ENCODE peak calls at places on chromosomes 3 and 15, in nine cellular contexts. One of them, this sample, is unnamed.

GRCh38 chr3:98855811-98856400 is 45.6 kb downstream of the DCBLD2 start:
- DNase-seq in mesenchymal stem cell: peak
- DNase-seq in NCI-H1092: no peak
- DNase-seq in GM04504: peak
- DNase-seq in effector CD4-positive, alpha-beta T cell: no peak
- DNase-seq in activated T-helper 1 cell treated with anti-CD3 and anti-CD28 coated beads, Interleukin-2, amount 50 U/mL, for 16 hours: no peak
- DNase-seq in HT1080: peak
- DNase-seq in effector memory CD8-positive, alpha-beta T cell: no peak
- DNase-seq in Calu3: no peak
- DNase-seq in this sample: no peak

GRCh38 chr15:79265987-79266579 is 16.4 kb upstream of the ANKRD34C start:
- DNase-seq in NCI-H1092: no peak
- DNase-seq in activated T-helper 1 cell treated with anti-CD3 and anti-CD28 coated beads, Interleukin-2, amount 50 U/mL, for 16 hours: no peak
- DNase-seq in effector memory CD8-positive, alpha-beta T cell: no peak
- DNase-seq in Calu3: no peak
- DNase-seq in mesenchymal stem cell: no peak
- DNase-seq in GM04504: no peak
- DNase-seq in HT1080: no peak
- DNase-seq in effector CD4-positive, alpha-beta T cell: no peak
- DNase-seq in this sample: no peak

GRCh38 chr3:134600685-134601502 is 49.9 kb downstream of the KY start:
- DNase-seq in HT1080: peak
- DNase-seq in effector memory CD8-positive, alpha-beta T cell: peak
- DNase-seq in effector CD4-positive, alpha-beta T cell: no peak
- DNase-seq in NCI-H1092: peak
- DNase-seq in activated T-helper 1 cell treated with anti-CD3 and anti-CD28 coated beads, Interleukin-2, amount 50 U/mL, for 16 hours: no peak
- DNase-seq in Calu3: peak
- DNase-seq in GM04504: peak
- DNase-seq in mesenchymal stem cell: peak
- DNase-seq in this sample: peak

GRCh38 chr15:22227411-22227810 is 147.1 kb downstream of the OR4M2 start:
- DNase-seq in NCI-H1092: no peak
- DNase-seq in effector memory CD8-positive, alpha-beta T cell: no peak
- DNase-seq in effector CD4-positive, alpha-beta T cell: no peak
- DNase-seq in HT1080: no peak
- DNase-seq in GM04504: no peak
- DNase-seq in activated T-helper 1 cell treated with anti-CD3 and anti-CD28 coated beads, Interleukin-2, amount 50 U/mL, for 16 hours: no peak
- DNase-seq in mesenchymal stem cell: no peak
- DNase-seq in Calu3: no peak
- DNase-seq in this sample: no peak

GRCh38 chr3:148847351-148847750 is 17.7 kb upstream of the CPA3 start:
- DNase-seq in HT1080: peak
- DNase-seq in mesenchymal stem cell: no peak
- DNase-seq in NCI-H1092: no peak
- DNase-seq in Calu3: no peak
- DNase-seq in effector memory CD8-positive, alpha-beta T cell: no peak
- DNase-seq in GM04504: peak
- DNase-seq in effector CD4-positive, alpha-beta T cell: no peak
- DNase-seq in activated T-helper 1 cell treated with anti-CD3 and anti-CD28 coated beads, Interleukin-2, amount 50 U/mL, for 16 hours: no peak
- DNase-seq in this sample: no peak

GRCh38 chr3:72290859-72291641 is 506.1 kb upstream of the PROK2 start:
- DNase-seq in HT1080: no peak
- DNase-seq in effector memory CD8-positive, alpha-beta T cell: no peak
- DNase-seq in effector CD4-positive, alpha-beta T cell: no peak
- DNase-seq in GM04504: no peak
- DNase-seq in activated T-helper 1 cell treated with anti-CD3 and anti-CD28 coated beads, Interleukin-2, amount 50 U/mL, for 16 hours: no peak
- DNase-seq in mesenchymal stem cell: no peak
- DNase-seq in Calu3: no peak
- DNase-seq in NCI-H1092: peak
- DNase-seq in this sample: no peak

GRCh38 chr3:69511361-69511760 is 125.5 kb upstream of the FRMD4B start:
- DNase-seq in NCI-H1092: no peak
- DNase-seq in effector memory CD8-positive, alpha-beta T cell: no peak
- DNase-seq in effector CD4-positive, alpha-beta T cell: no peak
- DNase-seq in HT1080: no peak
- DNase-seq in mesenchymal stem cell: no peak
- DNase-seq in activated T-helper 1 cell treated with anti-CD3 and anti-CD28 coated beads, Interleukin-2, amount 50 U/mL, for 16 hours: no peak
- DNase-seq in GM04504: no peak
- DNase-seq in Calu3: no peak
- DNase-seq in this sample: no peak

GRCh38 chr3:191296041-191296541 is 33.1 kb upstream of the CCDC50 start:
- DNase-seq in NCI-H1092: no peak
- DNase-seq in GM04504: no peak
- DNase-seq in mesenchymal stem cell: no peak
- DNase-seq in effector memory CD8-positive, alpha-beta T cell: no peak
- DNase-seq in activated T-helper 1 cell treated with anti-CD3 and anti-CD28 coated beads, Interleukin-2, amount 50 U/mL, for 16 hours: no peak
- DNase-seq in effector CD4-positive, alpha-beta T cell: no peak
- DNase-seq in Calu3: no peak
- DNase-seq in HT1080: no peak
- DNase-seq in this sample: no peak

GRCh38 chr15:70240082-70240481 is 142.4 kb upstream of the TLE3 start:
- DNase-seq in NCI-H1092: no peak
- DNase-seq in Calu3: no peak
- DNase-seq in activated T-helper 1 cell treated with anti-CD3 and anti-CD28 coated beads, Interleukin-2, amount 50 U/mL, for 16 hours: no peak
- DNase-seq in effector CD4-positive, alpha-beta T cell: no peak
- DNase-seq in effector memory CD8-positive, alpha-beta T cell: no peak
- DNase-seq in GM04504: no peak
- DNase-seq in mesenchymal stem cell: no peak
- DNase-seq in HT1080: no peak
- DNase-seq in this sample: no peak

GRCh38 chr3:71299160-71299559 is 284.4 kb downstream of the FOXP1 start:
- DNase-seq in GM04504: no peak
- DNase-seq in effector CD4-positive, alpha-beta T cell: no peak
- DNase-seq in HT1080: no peak
- DNase-seq in Calu3: no peak
- DNase-seq in effector memory CD8-positive, alpha-beta T cell: no peak
- DNase-seq in NCI-H1092: no peak
- DNase-seq in activated T-helper 1 cell treated with anti-CD3 and anti-CD28 coated beads, Interleukin-2, amount 50 U/mL, for 16 hours: no peak
- DNase-seq in mesenchymal stem cell: no peak
- DNase-seq in this sample: no peak

GRCh38 chr3:190076601-190077444 is 43.9 kb downstream of the P3H2 start:
- DNase-seq in effector CD4-positive, alpha-beta T cell: no peak
- DNase-seq in NCI-H1092: no peak
- DNase-seq in activated T-helper 1 cell treated with anti-CD3 and anti-CD28 coated beads, Interleukin-2, amount 50 U/mL, for 16 hours: no peak
- DNase-seq in effector memory CD8-positive, alpha-beta T cell: no peak
- DNase-seq in HT1080: peak
- DNase-seq in Calu3: peak
- DNase-seq in GM04504: peak
- DNase-seq in mesenchymal stem cell: peak
- DNase-seq in this sample: no peak

GRCh38 chr15:70121656-70122297 is 24.1 kb upstream of the TLE3 start:
- DNase-seq in effector CD4-positive, alpha-beta T cell: no peak
- DNase-seq in HT1080: peak
- DNase-seq in effector memory CD8-positive, alpha-beta T cell: no peak
- DNase-seq in activated T-helper 1 cell treated with anti-CD3 and anti-CD28 coated beads, Interleukin-2, amount 50 U/mL, for 16 hours: no peak
- DNase-seq in mesenchymal stem cell: peak
- DNase-seq in GM04504: peak
- DNase-seq in NCI-H1092: no peak
- DNase-seq in Calu3: no peak
- DNase-seq in this sample: no peak

GRCh38 chr3:105715372-105715771 is 153.4 kb downstream of the CBLB start:
- DNase-seq in effector memory CD8-positive, alpha-beta T cell: no peak
- DNase-seq in Calu3: no peak
- DNase-seq in effector CD4-positive, alpha-beta T cell: no peak
- DNase-seq in mesenchymal stem cell: peak
- DNase-seq in activated T-helper 1 cell treated with anti-CD3 and anti-CD28 coated beads, Interleukin-2, amount 50 U/mL, for 16 hours: no peak
- DNase-seq in NCI-H1092: no peak
- DNase-seq in GM04504: peak
- DNase-seq in HT1080: peak
- DNase-seq in this sample: no peak

GRCh38 chr3:126781406-126781805 is 77.4 kb downstream of the CHCHD6 start:
- DNase-seq in GM04504: peak
- DNase-seq in effector memory CD8-positive, alpha-beta T cell: no peak
- DNase-seq in Calu3: no peak
- DNase-seq in activated T-helper 1 cell treated with anti-CD3 and anti-CD28 coated beads, Interleukin-2, amount 50 U/mL, for 16 hours: no peak
- DNase-seq in HT1080: no peak
- DNase-seq in effector CD4-positive, alpha-beta T cell: no peak
- DNase-seq in NCI-H1092: no peak
- DNase-seq in mesenchymal stem cell: no peak
- DNase-seq in this sample: no peak

GRCh38 chr3:98560911-98561310 is 29.1 kb downstream of the GPR15 start:
- DNase-seq in NCI-H1092: no peak
- DNase-seq in effector CD4-positive, alpha-beta T cell: no peak
- DNase-seq in GM04504: no peak
- DNase-seq in effector memory CD8-positive, alpha-beta T cell: no peak
- DNase-seq in mesenchymal stem cell: no peak
- DNase-seq in HT1080: no peak
- DNase-seq in activated T-helper 1 cell treated with anti-CD3 and anti-CD28 coated beads, Interleukin-2, amount 50 U/mL, for 16 hours: no peak
- DNase-seq in Calu3: no peak
- DNase-seq in this sample: no peak

GRCh38 chr3:13545952-13546454 is 2.9 kb upstream of the FBLN2 start:
- DNase-seq in Calu3: no peak
- DNase-seq in GM04504: no peak
- DNase-seq in NCI-H1092: no peak
- DNase-seq in HT1080: no peak
- DNase-seq in mesenchymal stem cell: no peak
- DNase-seq in activated T-helper 1 cell treated with anti-CD3 and anti-CD28 coated beads, Interleukin-2, amount 50 U/mL, for 16 hours: no peak
- DNase-seq in effector CD4-positive, alpha-beta T cell: no peak
- DNase-seq in effector memory CD8-positive, alpha-beta T cell: no peak
- DNase-seq in this sample: no peak

GRCh38 chr3:127454968-127455367 is 135.6 kb downstream of the TPRA1 start:
- DNase-seq in HT1080: no peak
- DNase-seq in effector CD4-positive, alpha-beta T cell: no peak
- DNase-seq in activated T-helper 1 cell treated with anti-CD3 and anti-CD28 coated beads, Interleukin-2, amount 50 U/mL, for 16 hours: no peak
- DNase-seq in effector memory CD8-positive, alpha-beta T cell: no peak
- DNase-seq in mesenchymal stem cell: no peak
- DNase-seq in GM04504: no peak
- DNase-seq in Calu3: no peak
- DNase-seq in NCI-H1092: no peak
- DNase-seq in this sample: no peak

GRCh38 chr15:66865622-66866611 is 163.9 kb downstream of the SMAD6 start:
- DNase-seq in HT1080: no peak
- DNase-seq in effector CD4-positive, alpha-beta T cell: no peak
- DNase-seq in Calu3: no peak
- DNase-seq in GM04504: no peak
- DNase-seq in activated T-helper 1 cell treated with anti-CD3 and anti-CD28 coated beads, Interleukin-2, amount 50 U/mL, for 16 hours: no peak
- DNase-seq in mesenchymal stem cell: no peak
- DNase-seq in NCI-H1092: no peak
- DNase-seq in effector memory CD8-positive, alpha-beta T cell: no peak
- DNase-seq in this sample: no peak

This sample was measured in SHP77 treated with DMSO at 0.1 percent for 48 hours.